ENCODE peak calls at places on chromosomes 11 and 22, in nine cellular contexts. One of them, this sample, is unnamed.

GRCh38 chr11:19524171-19524671 is 188.4 kb upstream of the NAV2 start:
- DNase-seq in neuronal stem cell: no peak
- DNase-seq in thoracic aorta: no peak
- DNase-seq in brain microvascular endothelial cell: peak; percentile 1
- DNase-seq in upper lobe of right lung: no peak
- DNase-seq in CD4-positive, CD25-positive, alpha-beta regulatory T cell: no peak
- DNase-seq in cardiac muscle cell: no peak
- DNase-seq in tibial nerve: no peak
- DNase-seq in neural progenitor cell: no peak
- DNase-seq in this sample: no peak

GRCh38 chr11:131037873-131038272 is 121.6 kb upstream of the SNX19 start:
- DNase-seq in upper lobe of right lung: no peak
- DNase-seq in tibial nerve: no peak
- DNase-seq in neural progenitor cell: peak; percentile 16
- DNase-seq in thoracic aorta: no peak
- DNase-seq in brain microvascular endothelial cell: no peak
- DNase-seq in CD4-positive, CD25-positive, alpha-beta regulatory T cell: no peak
- DNase-seq in cardiac muscle cell: peak; percentile 5
- DNase-seq in neuronal stem cell: no peak
- DNase-seq in this sample: no peak

GRCh38 chr11:69450064-69450856 is 31.2 kb upstream of the LINC01488 start:
- DNase-seq in tibial nerve: no peak
- DNase-seq in thoracic aorta: no peak
- DNase-seq in cardiac muscle cell: no peak
- DNase-seq in neuronal stem cell: no peak
- DNase-seq in CD4-positive, CD25-positive, alpha-beta regulatory T cell: no peak
- DNase-seq in neural progenitor cell: no peak
- DNase-seq in upper lobe of right lung: no peak
- DNase-seq in brain microvascular endothelial cell: no peak
- DNase-seq in this sample: no peak

GRCh38 chr22:20174785-20175596 is 24.1 kb upstream of the CCDC188 start:
- DNase-seq in cardiac muscle cell: peak; percentile 13
- DNase-seq in upper lobe of right lung: no peak
- DNase-seq in thoracic aorta: no peak
- DNase-seq in CD4-positive, CD25-positive, alpha-beta regulatory T cell: no peak
- DNase-seq in brain microvascular endothelial cell: no peak
- DNase-seq in neural progenitor cell: peak; percentile 62
- DNase-seq in neuronal stem cell: no peak
- DNase-seq in tibial nerve: no peak
- DNase-seq in this sample: no peak

GRCh38 chr11:5291207-5291838 is 10.4 kb downstream of the OR51B4 start:
- DNase-seq in brain microvascular endothelial cell: peak; percentile 42
- DNase-seq in CD4-positive, CD25-positive, alpha-beta regulatory T cell: no peak
- DNase-seq in upper lobe of right lung: no peak
- DNase-seq in cardiac muscle cell: peak; percentile 55
- DNase-seq in neural progenitor cell: peak; percentile 44
- DNase-seq in thoracic aorta: no peak
- DNase-seq in tibial nerve: no peak
- DNase-seq in neuronal stem cell: no peak
- DNase-seq in this sample: no peak

GRCh38 chr11:58057481-58057880 is 26.7 kb downstream of the OR6Q1 start:
- DNase-seq in neural progenitor cell: no peak
- DNase-seq in thoracic aorta: no peak
- DNase-seq in CD4-positive, CD25-positive, alpha-beta regulatory T cell: no peak
- DNase-seq in brain microvascular endothelial cell: no peak
- DNase-seq in tibial nerve: no peak
- DNase-seq in upper lobe of right lung: no peak
- DNase-seq in neuronal stem cell: no peak
- DNase-seq in cardiac muscle cell: no peak
- DNase-seq in this sample: no peak

GRCh38 chr22:43733138-43733537 is 79.0 kb downstream of the EFCAB6 start:
- DNase-seq in neuronal stem cell: no peak
- DNase-seq in CD4-positive, CD25-positive, alpha-beta regulatory T cell: no peak
- DNase-seq in tibial nerve: no peak
- DNase-seq in brain microvascular endothelial cell: no peak
- DNase-seq in cardiac muscle cell: no peak
- DNase-seq in upper lobe of right lung: no peak
- DNase-seq in neural progenitor cell: no peak
- DNase-seq in thoracic aorta: no peak
- DNase-seq in this sample: no peak

GRCh38 chr11:126440276-126440675 is 84.8 kb downstream of the ST3GAL4 start:
- DNase-seq in brain microvascular endothelial cell: no peak
- DNase-seq in neural progenitor cell: no peak
- DNase-seq in CD4-positive, CD25-positive, alpha-beta regulatory T cell: no peak
- DNase-seq in neuronal stem cell: no peak
- DNase-seq in upper lobe of right lung: no peak
- DNase-seq in thoracic aorta: no peak
- DNase-seq in cardiac muscle cell: no peak
- DNase-seq in tibial nerve: no peak
- DNase-seq in this sample: no peak

GRCh38 chr11:443542-444199 is 1.9 kb upstream of the ANO9 start:
- DNase-seq in tibial nerve: no peak
- DNase-seq in cardiac muscle cell: no peak
- DNase-seq in neuronal stem cell: no peak
- DNase-seq in neural progenitor cell: no peak
- DNase-seq in thoracic aorta: no peak
- DNase-seq in brain microvascular endothelial cell: peak; percentile 57
- DNase-seq in upper lobe of right lung: no peak
- DNase-seq in CD4-positive, CD25-positive, alpha-beta regulatory T cell: no peak
- DNase-seq in this sample: no peak

GRCh38 chr22:25818541-25818940 is 76.6 kb downstream of the MYO18B start:
- DNase-seq in brain microvascular endothelial cell: no peak
- DNase-seq in neural progenitor cell: no peak
- DNase-seq in cardiac muscle cell: no peak
- DNase-seq in neuronal stem cell: no peak
- DNase-seq in upper lobe of right lung: no peak
- DNase-seq in tibial nerve: no peak
- DNase-seq in thoracic aorta: no peak
- DNase-seq in CD4-positive, CD25-positive, alpha-beta regulatory T cell: no peak
- DNase-seq in this sample: no peak

GRCh38 chr11:109109150-109109549 is 312.8 kb upstream of the C11orf87 start:
- DNase-seq in upper lobe of right lung: no peak
- DNase-seq in CD4-positive, CD25-positive, alpha-beta regulatory T cell: no peak
- DNase-seq in neural progenitor cell: no peak
- DNase-seq in cardiac muscle cell: no peak
- DNase-seq in brain microvascular endothelial cell: no peak
- DNase-seq in tibial nerve: no peak
- DNase-seq in neuronal stem cell: no peak
- DNase-seq in thoracic aorta: no peak
- DNase-seq in this sample: no peak

GRCh38 chr22:41799486-41800347 is 762 bp upstream of the CCDC134 start:
- DNase-seq in cardiac muscle cell: peak; percentile 31
- DNase-seq in neuronal stem cell: peak; percentile 12
- DNase-seq in upper lobe of right lung: peak; percentile 75
- DNase-seq in neural progenitor cell: peak; percentile 39
- DNase-seq in thoracic aorta: no peak
- DNase-seq in CD4-positive, CD25-positive, alpha-beta regulatory T cell: no peak
- DNase-seq in brain microvascular endothelial cell: peak; percentile 7
- DNase-seq in tibial nerve: peak; percentile 18
- DNase-seq in this sample: no peak

GRCh38 chr11:71267807-71268421 is 15.5 kb upstream of the SHANK2 start:
- DNase-seq in thoracic aorta: no peak
- DNase-seq in neuronal stem cell: no peak
- DNase-seq in CD4-positive, CD25-positive, alpha-beta regulatory T cell: no peak
- DNase-seq in tibial nerve: no peak
- DNase-seq in upper lobe of right lung: peak; percentile 47
- DNase-seq in cardiac muscle cell: no peak
- DNase-seq in neural progenitor cell: no peak
- DNase-seq in brain microvascular endothelial cell: no peak
- DNase-seq in this sample: no peak

DNA sequence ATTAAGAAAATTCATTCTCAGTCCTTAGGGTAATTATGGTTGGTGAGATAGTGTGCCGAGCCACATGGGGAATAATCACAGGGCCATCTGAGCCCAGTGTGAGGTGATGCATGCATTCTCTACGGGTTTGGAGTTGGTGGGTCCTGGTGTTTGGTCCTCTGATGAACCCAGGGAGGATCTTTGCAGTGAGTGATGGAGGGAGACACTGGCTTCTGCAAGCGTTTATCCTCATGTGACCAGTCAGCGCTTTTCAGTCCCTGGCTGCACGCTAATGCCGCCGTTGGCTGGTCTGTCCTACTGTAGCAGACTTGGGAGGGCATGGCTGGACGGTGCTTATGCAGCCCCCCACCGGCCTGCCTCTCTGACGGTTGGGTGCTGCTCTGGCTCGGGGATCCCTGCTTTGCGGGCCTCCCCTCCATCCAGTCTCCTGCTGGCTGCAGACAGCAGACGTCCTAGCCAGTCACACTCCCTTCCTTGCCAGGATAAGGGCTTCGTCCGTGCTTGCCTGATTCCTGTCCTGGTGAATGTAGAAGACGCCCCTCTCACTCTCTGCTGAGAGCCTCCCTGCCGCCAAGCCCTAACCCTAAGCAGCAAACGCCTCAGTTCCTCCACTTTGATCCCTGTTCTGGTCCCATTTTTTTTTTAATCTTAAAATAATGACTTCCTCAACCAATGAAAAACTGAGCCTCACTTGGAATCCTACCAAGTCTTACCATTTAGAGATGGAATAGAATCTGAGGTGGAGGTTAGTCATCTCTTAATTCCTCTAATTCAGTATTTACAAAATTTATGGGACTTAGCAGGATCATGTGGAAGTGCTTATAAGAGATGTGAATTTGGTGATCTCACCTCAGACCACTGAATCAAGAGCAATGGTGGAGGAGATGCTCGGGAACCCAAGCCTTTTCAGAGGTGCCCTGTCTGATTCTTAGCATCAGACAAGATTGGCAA is 143.7 kb upstream of the SORL1-AS1 start:
- DNase-seq in neural progenitor cell: no peak
- DNase-seq in brain microvascular endothelial cell: no peak
- DNase-seq in cardiac muscle cell: no peak
- DNase-seq in CD4-positive, CD25-positive, alpha-beta regulatory T cell: no peak
- DNase-seq in tibial nerve: no peak
- DNase-seq in neuronal stem cell: no peak
- DNase-seq in upper lobe of right lung: no peak
- DNase-seq in thoracic aorta: no peak
- DNase-seq in this sample: no peak
- H3K36me3 ChIP-seq in neural progenitor cell: peaks cover 9% of the 10 kb centered on the region
- H3K36me3 ChIP-seq in brain microvascular endothelial cell: no peaks in the 10 kb centered on the region
- H3K36me3 ChIP-seq in cardiac muscle cell: peaks cover 2% of the 10 kb centered on the region
- H3K36me3 ChIP-seq in CD4-positive, CD25-positive, alpha-beta regulatory T cell: peaks cover 91% of the 10 kb centered on the region
- H3K36me3 ChIP-seq in tibial nerve: no peaks in the 10 kb centered on the region
- H3K36me3 ChIP-seq in neuronal stem cell: peaks cover 69% of the 10 kb centered on the region
- H3K36me3 ChIP-seq in upper lobe of right lung: peaks cover 8% of the 10 kb centered on the region
- H3K36me3 ChIP-seq in thoracic aorta: no peaks in the 10 kb centered on the region
- H3K36me3 ChIP-seq in this sample: peaks cover 71% of the 10 kb centered on the region

GRCh38 chr11:60992842-60993409 is 21.4 kb downstream of the CD6 start:
- DNase-seq in upper lobe of right lung: no peak
- DNase-seq in tibial nerve: no peak
- DNase-seq in neuronal stem cell: no peak
- DNase-seq in cardiac muscle cell: peak; percentile 57
- DNase-seq in CD4-positive, CD25-positive, alpha-beta regulatory T cell: no peak
- DNase-seq in brain microvascular endothelial cell: no peak
- DNase-seq in thoracic aorta: no peak
- DNase-seq in neural progenitor cell: no peak
- DNase-seq in this sample: no peak

GRCh38 chr11:60989108-60989650 is 17.7 kb downstream of the CD6 start:
- DNase-seq in neural progenitor cell: no peak
- DNase-seq in tibial nerve: no peak
- DNase-seq in cardiac muscle cell: no peak
- DNase-seq in brain microvascular endothelial cell: no peak
- DNase-seq in upper lobe of right lung: no peak
- DNase-seq in CD4-positive, CD25-positive, alpha-beta regulatory T cell: no peak
- DNase-seq in neuronal stem cell: no peak
- DNase-seq in thoracic aorta: no peak
- DNase-seq in this sample: no peak

GRCh38 chr11:60993611-60994010 is 22.1 kb downstream of the CD6 start:
- DNase-seq in neuronal stem cell: no peak
- DNase-seq in CD4-positive, CD25-positive, alpha-beta regulatory T cell: no peak
- DNase-seq in neural progenitor cell: no peak
- DNase-seq in tibial nerve: no peak
- DNase-seq in thoracic aorta: no peak
- DNase-seq in upper lobe of right lung: no peak
- DNase-seq in cardiac muscle cell: no peak
- DNase-seq in brain microvascular endothelial cell: no peak
- DNase-seq in this sample: no peak

GRCh38 chr11:60988658-60989057 is 17.2 kb downstream of the CD6 start:
- DNase-seq in brain microvascular endothelial cell: no peak
- DNase-seq in upper lobe of right lung: no peak
- DNase-seq in cardiac muscle cell: no peak
- DNase-seq in neural progenitor cell: no peak
- DNase-seq in CD4-positive, CD25-positive, alpha-beta regulatory T cell: no peak
- DNase-seq in neuronal stem cell: no peak
- DNase-seq in tibial nerve: no peak
- DNase-seq in thoracic aorta: no peak
- DNase-seq in this sample: no peak

GRCh38 chr11:60991457-60991856 is 20.0 kb downstream of the CD6 start:
- DNase-seq in CD4-positive, CD25-positive, alpha-beta regulatory T cell: no peak
- DNase-seq in tibial nerve: no peak
- DNase-seq in brain microvascular endothelial cell: no peak
- DNase-seq in neuronal stem cell: no peak
- DNase-seq in thoracic aorta: no peak
- DNase-seq in neural progenitor cell: no peak
- DNase-seq in upper lobe of right lung: no peak
- DNase-seq in cardiac muscle cell: no peak
- DNase-seq in this sample: no peak
- H3K36me3 ChIP-seq in CD4-positive, CD25-positive, alpha-beta regulatory T cell: peaks cover 57% of the 10 kb centered on the region
- H3K36me3 ChIP-seq in tibial nerve: no peaks in the 10 kb centered on the region
- H3K36me3 ChIP-seq in brain microvascular endothelial cell: no peaks in the 10 kb centered on the region
- H3K36me3 ChIP-seq in neuronal stem cell: no peaks in the 10 kb centered on the region
- H3K36me3 ChIP-seq in thoracic aorta: no peaks in the 10 kb centered on the region
- H3K36me3 ChIP-seq in neural progenitor cell: no peaks in the 10 kb centered on the region
- H3K36me3 ChIP-seq in upper lobe of right lung: no peaks in the 10 kb centered on the region
- H3K36me3 ChIP-seq in cardiac muscle cell: no peaks in the 10 kb centered on the region
- H3K36me3 ChIP-seq in this sample: peaks cover 34% of the 10 kb centered on the region

GRCh38 chr11:36619502-36619901 is 21.5 kb upstream of the RAG2 start:
- DNase-seq in neuronal stem cell: no peak
- DNase-seq in cardiac muscle cell: peak; percentile 27
- DNase-seq in neural progenitor cell: no peak
- DNase-seq in tibial nerve: no peak
- DNase-seq in brain microvascular endothelial cell: no peak
- DNase-seq in upper lobe of right lung: no peak
- DNase-seq in CD4-positive, CD25-positive, alpha-beta regulatory T cell: no peak
- DNase-seq in thoracic aorta: no peak
- DNase-seq in this sample: no peak
- H3K36me3 ChIP-seq in neuronal stem cell: no peaks in the 10 kb centered on the region
- H3K36me3 ChIP-seq in cardiac muscle cell: no peaks in the 10 kb centered on the region
- H3K36me3 ChIP-seq in neural progenitor cell: no peaks in the 10 kb centered on the region
- H3K36me3 ChIP-seq in tibial nerve: no peaks in the 10 kb centered on the region
- H3K36me3 ChIP-seq in brain microvascular endothelial cell: no peaks in the 10 kb centered on the region
- H3K36me3 ChIP-seq in upper lobe of right lung: no peaks in the 10 kb centered on the region
- H3K36me3 ChIP-seq in CD4-positive, CD25-positive, alpha-beta regulatory T cell: no peaks in the 10 kb centered on the region
- H3K36me3 ChIP-seq in thoracic aorta: no peaks in the 10 kb centered on the region
- H3K36me3 ChIP-seq in this sample: no peaks in the 10 kb centered on the region

DNA sequence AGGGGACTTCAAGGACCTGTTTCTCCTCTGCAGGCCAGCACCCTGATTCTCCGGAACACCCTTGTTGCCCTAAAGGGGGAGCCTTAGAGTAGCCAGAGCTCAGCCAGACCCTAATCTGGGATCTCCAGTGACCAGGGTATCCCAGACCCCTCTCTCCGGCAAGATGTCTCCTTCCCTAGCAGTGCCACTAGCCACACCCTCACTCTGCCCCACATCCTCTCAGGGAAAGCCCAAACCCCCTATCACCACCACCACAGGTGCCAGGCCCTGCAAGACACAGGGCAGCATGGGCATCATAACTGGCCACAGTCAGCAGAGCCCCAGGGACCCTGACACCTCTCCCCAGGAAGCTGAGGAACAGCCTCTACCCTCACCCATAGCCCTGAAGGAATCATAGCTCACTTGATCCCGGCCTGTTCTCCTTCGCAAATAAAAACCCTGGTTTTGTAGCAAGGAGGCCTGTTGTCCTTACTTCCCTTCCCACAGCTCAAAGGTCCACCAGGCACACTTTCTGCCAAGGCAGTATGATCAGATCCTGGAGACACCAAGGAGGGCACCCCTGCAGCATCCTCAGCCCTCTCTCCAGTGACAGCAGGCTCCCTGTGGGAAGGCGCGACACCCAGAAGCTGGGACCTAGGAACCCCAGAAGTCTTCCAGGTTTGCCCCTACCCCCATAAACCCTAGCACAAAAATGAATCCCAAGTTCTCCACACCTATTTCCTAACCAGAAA is 4.6 kb downstream of the CFL1 start:
- DNase-seq in neuronal stem cell: no peak
- DNase-seq in upper lobe of right lung: peak; percentile 34
- DNase-seq in tibial nerve: no peak
- DNase-seq in CD4-positive, CD25-positive, alpha-beta regulatory T cell: no peak
- DNase-seq in brain microvascular endothelial cell: no peak
- DNase-seq in cardiac muscle cell: no peak
- DNase-seq in neural progenitor cell: peak; percentile 28
- DNase-seq in thoracic aorta: no peak
- DNase-seq in this sample: no peak
- H3K36me3 ChIP-seq in neuronal stem cell: peaks cover 55% of the 10 kb centered on the region
- H3K36me3 ChIP-seq in upper lobe of right lung: peaks cover 48% of the 10 kb centered on the region
- H3K36me3 ChIP-seq in tibial nerve: peaks cover 2% of the 10 kb centered on the region
- H3K36me3 ChIP-seq in CD4-positive, CD25-positive, alpha-beta regulatory T cell: peaks cover 53% of the 10 kb centered on the region
- H3K36me3 ChIP-seq in brain microvascular endothelial cell: peaks cover 66% of the 10 kb centered on the region
- H3K36me3 ChIP-seq in cardiac muscle cell: peaks cover 33% of the 10 kb centered on the region
- H3K36me3 ChIP-seq in neural progenitor cell: peaks cover 7% of the 10 kb centered on the region
- H3K36me3 ChIP-seq in thoracic aorta: peaks cover 54% of the 10 kb centered on the region
- H3K36me3 ChIP-seq in this sample: peaks cover 43% of the 10 kb centered on the region

This sample was measured in CD8-positive, alpha-beta T cell.